ENCODE peak calls at places on chromosomes 6 and 20, in six cellular contexts. C is tibial nerve, M is stomach, D is bronchial epithelial cell, H is endothelial cell of umbilical vein, G is psoas muscle. W is an unnamed sample. For H3K27me3 and H3K36me3, the result is how much of the 10 kb centered on the place peaks cover.

GRCh38 chr20:11277170-11277569 is 603.4 kb upstream of the JAG1 start:
- DNase-seq in M (no peak), H (no peak), G (no peak), C (no peak), D (no peak), W (no peak)

GRCh38 chr6:142675925-142676324 is 269.1 kb downstream of the HIVEP2 start:
- DNase-seq in C (no peak), H (no peak), M (no peak), G (no peak), D (no peak), W (no peak)

GRCh38 chr6:113732384-113732966 is 124.7 kb upstream of the MARCKS start:
- DNase-seq in G (peak), C (peak), D (no peak), H (peak), M (no peak), W (peak)

GRCh38 chr6:151118453-151119123 is 121.2 kb upstream of the AKAP12 start:
- DNase-seq in G (no peak), C (no peak), H (no peak), D (no peak), M (no peak), W (no peak)

GRCh38 chr20:51140671-51141070 is 117.8 kb upstream of the KCNG1 start:
- DNase-seq in M (no peak), H (no peak), C (no peak), G (no peak), D (no peak), W (no peak)

GRCh38 chr6:54846243-54846856 is at the start of gene FAM83B:
- DNase-seq in C (no peak), D (peak), M (peak), H (no peak), G (peak), W (peak)

GRCh38 chr20:10551732-10552724 is 116.9 kb downstream of the SLX4IP start:
- DNase-seq in H (no peak), D (no peak), C (no peak), M (no peak), G (no peak), W (no peak)

GRCh38 chr6:99575544-99576227 is 7.2 kb upstream of the CCNC start:
- DNase-seq in D (no peak), C (no peak), M (no peak), G (no peak), H (no peak), W (no peak)

GRCh38 chr6:129102741-129103140 is 219.8 kb downstream of the LAMA2 start:
- DNase-seq in C (peak), D (no peak), M (no peak), H (no peak), G (no peak), W (no peak)

GRCh38 chr6:158485411-158485810 is 74.5 kb upstream of the TMEM181 start:
- DNase-seq in D (no peak), H (no peak), C (no peak), G (no peak), M (no peak), W (no peak)

GRCh38 chr6:5905431-5906339 is 101.0 kb downstream of the NRN1 start:
- DNase-seq in G (peak), C (peak), M (peak), H (no peak), D (peak), W (no peak)

GRCh38 chr6:37488464-37488863 is 11.2 kb downstream of the CCDC167 start:
- DNase-seq in C (no peak), H (no peak), D (peak), G (no peak), M (no peak), W (no peak)

GRCh38 chr20:9520096-9520495 is 5.7 kb downstream of the LAMP5 start:
- DNase-seq in H (no peak), D (no peak), M (no peak), C (no peak), G (no peak), W (no peak)
- H3K27me3 ChIP-seq in H (under half), D (under half), M (half or more), C (under half), G (under half), W (under half)

GRCh38 chr20:47484303-47484702 is 17.4 kb upstream of the NCOA3 start:
- DNase-seq in H (no peak), C (no peak), D (no peak), G (no peak), M (no peak), W (no peak)
- H3K36me3 ChIP-seq in H (under half), C (under half), D (under half), G (under half), M (under half), W (under half)

GRCh38 chr6:61809004-61809595 is 476.9 kb downstream of the KHDRBS2 start:
- DNase-seq in G (no peak), M (no peak), H (no peak), D (peak), C (peak), W (peak)
- TF ChIP-seq CTCF in G (peak), M (no peak), H (no peak), D (peak), C (peak), W (peak)

GRCh38 chr20:40688129-40689099 is 622 bp downstream of the MAFB start:
- DNase-seq in M (no peak), G (peak), D (no peak), H (no peak), C (no peak), W (no peak)

GRCh38 chr20:40689100-40689942 is at the start of gene MAFB:
- DNase-seq in G (peak), H (peak), M (peak), D (peak), C (peak), W (peak)

GRCh38 chr20:40686893-40687292 is 2.1 kb downstream of the MAFB start:
- DNase-seq in D (no peak), C (no peak), M (no peak), H (no peak), G (no peak), W (no peak)

GRCh38 chr20:40686434-40686882 is 2.6 kb downstream of the MAFB start:
- DNase-seq in G (no peak), H (peak), C (no peak), D (no peak), M (no peak), W (no peak)

DNA sequence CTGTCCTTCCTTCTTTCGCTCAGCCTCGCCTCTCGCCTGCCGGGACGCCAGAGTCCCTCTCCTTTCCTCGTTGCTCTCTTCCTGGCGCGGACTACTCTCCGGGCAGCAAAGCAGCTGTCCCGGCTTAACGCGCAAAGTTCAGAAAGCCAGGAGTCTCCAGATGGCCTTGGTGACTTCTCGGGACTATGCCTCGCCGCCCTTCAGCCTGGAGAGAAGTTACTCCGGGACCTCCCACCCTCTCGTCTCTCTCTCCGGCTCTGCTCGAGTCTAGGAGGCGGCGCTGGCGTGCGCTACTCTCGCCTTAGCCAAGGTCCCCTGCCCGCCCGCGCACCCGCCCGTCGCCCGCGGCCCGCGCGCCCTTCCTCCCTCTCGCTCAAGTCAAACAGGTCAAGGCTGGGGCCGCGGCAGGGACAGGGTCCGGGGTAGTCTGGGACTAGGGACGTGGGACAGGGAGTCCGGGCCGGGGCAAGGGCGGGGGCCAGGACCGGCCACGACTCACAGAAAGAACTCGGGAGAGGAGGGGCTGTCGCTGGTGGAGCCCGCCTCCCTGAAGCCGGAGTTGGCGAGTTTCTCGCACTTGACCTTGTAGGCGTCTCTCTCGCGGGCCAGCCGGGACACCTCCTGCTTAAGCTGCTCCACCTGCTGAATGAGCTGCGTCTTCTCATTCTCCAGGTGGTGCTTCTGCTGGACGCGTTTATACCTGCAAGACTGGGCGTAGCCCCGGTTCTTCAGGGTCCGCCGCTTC is 1.5 kb downstream of the MAFB start:
- DNase-seq in C (peak), G (peak), D (peak), M (peak), H (peak), W (peak)
- H3K27me3 ChIP-seq in C (under half), G (under half), D (under half), M (half or more), H (under half), W (under half)

W was measured in Caco-2.